ENCODE peak calls at places on chromosomes 16 and 17, in six cellular contexts. N, S, C, D, B and A are unnamed samples.

GRCh38 chr17:55062921-55063320 is 94.4 kb downstream of the STXBP4 start:
- DNase-seq in N (no peak), S (no peak), C (no peak), D (peak; percentile 29), B (no peak), A (no peak)

GRCh38 chr17:72542317-72542716 is 421.5 kb downstream of the SOX9 start:
- DNase-seq in N (no peak), S (no peak), C (no peak), D (no peak), B (no peak), A (no peak)

GRCh38 chr17:55770220-55770870 is 19.5 kb downstream of the PCTP start:
- DNase-seq in N (no peak), S (peak; percentile 14), C (no peak), D (peak; percentile 64), B (no peak), A (no peak)

GRCh38 chr17:37818689-37819088 is 73.8 kb upstream of the HNF1B start:
- DNase-seq in N (no peak), S (no peak), C (no peak), D (peak; percentile 59), B (no peak), A (no peak)

GRCh38 chr16:56269824-56270684 is 78.8 kb downstream of the GNAO1 start:
- DNase-seq in N (no peak), S (no peak), C (peak; percentile 55), D (peak; percentile 31), B (no peak), A (no peak)

GRCh38 chr17:49739662-49740271 is 24.2 kb downstream of the FAM117A start:
- DNase-seq in N (peak; percentile 93), S (no peak), C (peak; percentile 20), D (no peak), B (peak; percentile 95), A (peak; percentile 81)

GRCh38 chr16:80938035-80938927 is 68.4 kb downstream of the CMC2 start:
- DNase-seq in N (no peak), S (no peak), C (no peak), D (peak; percentile 50), B (no peak), A (no peak)

GRCh38 chr16:87628246-87628923 is 26.1 kb downstream of the JPH3 start:
- DNase-seq in N (no peak), S (no peak), C (no peak), D (no peak), B (no peak), A (no peak)

GRCh38 chr16:10181196-10182162 is 749 bp downstream of the GRIN2A start:
- DNase-seq in N (no peak), S (peak; percentile 71), C (peak; percentile 86), D (peak; percentile 69), B (no peak), A (peak; percentile 71)

GRCh38 chr16:78629173-78629572 is 529.7 kb downstream of the WWOX start:
- DNase-seq in N (no peak), S (no peak), C (no peak), D (no peak), B (no peak), A (no peak)

GRCh38 chr16:69479806-69480205 is 55.4 kb downstream of the CYB5B start:
- DNase-seq in N (no peak), S (no peak), C (no peak), D (no peak), B (no peak), A (no peak)

GRCh38 chr16:79792952-79793351 is 192.4 kb upstream of the MAF start:
- DNase-seq in N (no peak), S (no peak), C (no peak), D (no peak), B (no peak), A (no peak)

GRCh38 chr17:27540300-27541105 is 84.3 kb downstream of the KSR1 start:
- DNase-seq in N (no peak), S (no peak), C (peak; percentile 58), D (peak; percentile 97), B (no peak), A (peak; percentile 12)

GRCh38 chr16:15052747-15053476 is 3.0 kb downstream of the NTAN1 start:
- DNase-seq in N (no peak), S (no peak), C (no peak), D (no peak), B (no peak), A (no peak)

GRCh38 chr17:57993471-57994365 is 5.7 kb upstream of the VEZF1 start:
- DNase-seq in N (no peak), S (no peak), C (no peak), D (no peak), B (no peak), A (no peak)

GRCh38 chr16:88299751-88300462 is 82.9 kb upstream of the ZNF469 start:
- DNase-seq in N (no peak), S (no peak), C (no peak), D (no peak), B (no peak), A (no peak)

GRCh38 chr17:59650642-59651041 is 30.9 kb downstream of the CLTC start:
- DNase-seq in N (no peak), S (no peak), C (no peak), D (no peak), B (no peak), A (no peak)

GRCh38 chr17:5804226-5804625 is 219.9 kb upstream of the NLRP1 start:
- DNase-seq in N (no peak), S (no peak), C (no peak), D (no peak), B (no peak), A (no peak)

GRCh38 chr17:8867361-8867981 is at the start of gene PIK3R6:
- DNase-seq in N (no peak), S (no peak), C (no peak), D (no peak), B (no peak), A (peak; percentile 47)

GRCh38 chr17:31453896-31454295 is 62.4 kb downstream of the RAB11FIP4 start:
- DNase-seq in N (no peak), S (no peak), C (no peak), D (no peak), B (no peak), A (no peak)

GRCh38 chr17:32319548-32319905 is 22.4 kb downstream of the C17orf75 start:
- DNase-seq in N (peak; percentile 47), S (peak; percentile 70), C (peak; percentile 77), D (peak; percentile 69), B (peak; percentile 72), A (peak; percentile 84)